ENCODE peak calls at places on chromosomes 7 and 10, in five cellular contexts. U is AG04450, Y is HepG2, V is A549, X is Panc1. W is an unnamed sample.

GRCh38 chr10:22343761-22344160 is 1.5 kb upstream of the SPAG6 start:
- DNase-seq in Y (no peak), V (no peak), U (no peak), X (no peak), W (no peak)

GRCh38 chr10:77564781-77565589 is 72.6 kb downstream of the KCNMA1 start:
- DNase-seq in U (no peak), Y (no peak), X (no peak), V (peak; percentile 87), W (peak; percentile 19)

GRCh38 chr7:81956520-81956919 is 186.7 kb upstream of the HGF start:
- DNase-seq in X (peak; percentile 18), Y (peak; percentile 39), V (peak; percentile 59), U (peak; percentile 32), W (peak; percentile 23)

GRCh38 chr10:123747426-123747825 is 81.3 kb downstream of the GPR26 start:
- DNase-seq in X (no peak), U (no peak), Y (no peak), V (no peak), W (no peak)

GRCh38 chr7:2680792-2681490 is 7.1 kb upstream of the AMZ1 start:
- DNase-seq in V (peak; percentile 77), X (peak; percentile 27), U (no peak), Y (peak; percentile 55), W (peak; percentile 59)

GRCh38 chr7:51019231-51019844 is 236.6 kb upstream of the GRB10 start:
- DNase-seq in V (no peak), U (no peak), X (no peak), Y (no peak), W (peak; percentile 66)

GRCh38 chr7:32587431-32587948 is 92.2 kb downstream of the AVL9 start:
- DNase-seq in U (peak; percentile 60), V (peak; percentile 91), X (peak; percentile 64), Y (peak; percentile 76), W (peak; percentile 22)

GRCh38 chr10:81081887-81082620 is 544.4 kb downstream of the SH2D4B start:
- DNase-seq in U (no peak), X (peak; percentile 10), V (peak; percentile 10), Y (no peak), W (peak; percentile 2)

GRCh38 chr10:1020966-1021365 is 4.7 kb downstream of the IDI2 start:
- DNase-seq in V (no peak), Y (no peak), X (no peak), U (no peak), W (no peak)

GRCh38 chr10:72889391-72889831 is 4.1 kb upstream of the OIT3 start:
- DNase-seq in U (peak; percentile 6), Y (no peak), X (no peak), V (peak; percentile 6), W (peak; percentile 100)

GRCh38 chr10:61957806-61958205 is 56.3 kb downstream of the ARID5B start:
- DNase-seq in Y (no peak), U (no peak), V (no peak), X (no peak), W (no peak)
- H3K4me3 ChIP-seq in Y (no peak overlapping the region), U (no peak overlapping the region), V (no peak overlapping the region), X (no peak overlapping the region), W (no peak overlapping the region)

GRCh38 chr10:88918506-88918905 is 34.1 kb downstream of the ACTA2 start:
- DNase-seq in U (no peak), X (no peak), Y (no peak), V (no peak), W (no peak)
- TF ChIP-seq CTCF in U (no peak), X (no peak), Y (no peak), V (no peak), W (no peak)

GRCh38 chr7:150994141-150994837 is 3.5 kb downstream of the NOS3 start:
- DNase-seq in V (no peak), X (no peak), U (no peak), Y (no peak), W (no peak)
- H3K4me3 ChIP-seq in V (no peak overlapping the region), X (no peak overlapping the region), U (no peak overlapping the region), Y (peak overlapping the region; percentile 43), W (no peak overlapping the region)

DNA sequence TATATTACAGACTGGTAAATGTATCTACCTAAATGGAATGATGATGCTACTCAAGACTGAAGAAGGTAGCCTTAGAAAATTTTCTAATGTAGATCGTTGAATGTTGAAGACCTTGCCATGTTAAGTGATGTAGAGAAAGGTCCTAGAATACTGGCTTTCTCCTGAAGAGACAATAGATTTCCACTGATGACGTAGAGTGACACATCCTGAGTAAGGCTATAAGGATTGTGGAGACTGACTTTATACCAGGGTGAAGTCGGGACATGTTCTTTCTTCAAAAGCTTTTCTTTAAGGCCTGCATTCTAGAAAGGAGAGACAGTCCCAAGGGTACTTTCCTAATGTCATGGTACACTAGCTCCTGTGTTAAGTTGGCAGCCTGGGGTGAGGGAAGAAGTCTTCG is 58.6 kb downstream of the PCDH15 start:
- DNase-seq in Y (no peak), X (no peak), U (no peak), V (no peak), W (peak; percentile 31)
- TF ChIP-seq CTCF in Y (no peak), X (no peak), U (no peak), V (no peak), W (no peak)

DNA sequence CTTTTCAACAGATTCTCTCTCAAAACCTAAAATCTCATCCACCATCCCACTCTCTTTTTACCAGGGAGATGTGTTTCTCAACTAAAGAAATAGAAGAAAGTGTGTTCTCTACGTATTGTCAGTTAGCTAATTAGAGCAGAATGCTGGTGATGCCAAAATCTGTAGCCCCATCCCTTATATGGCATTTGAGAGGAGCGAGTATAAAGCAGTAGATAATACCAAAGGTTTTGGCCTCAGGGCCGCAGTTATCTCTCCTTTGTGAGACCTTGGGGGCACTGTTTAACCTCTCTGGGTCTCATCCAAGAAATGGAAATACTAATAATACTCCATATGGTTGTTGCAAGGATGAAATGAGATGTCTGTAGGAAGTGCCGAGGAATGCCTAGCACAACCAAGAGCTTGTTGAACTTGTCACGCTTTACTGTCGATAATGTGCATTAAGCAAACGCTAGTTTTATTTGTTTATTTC is 456 bp upstream of the DLD start:
- DNase-seq in Y (no peak), V (no peak), X (no peak), U (no peak), W (peak; percentile 8)
- H3K4me3 ChIP-seq in Y (peak overlapping the region; percentile 86), V (peak overlapping the region; percentile 54), X (peak overlapping the region; percentile 95), U (peak overlapping the region; percentile 90), W (peak overlapping the region; percentile 63)

GRCh38 chr7:141651417-141651816 is 50.5 kb downstream of the DENND11 start:
- DNase-seq in V (no peak), Y (no peak), X (no peak), U (no peak), W (no peak)

GRCh38 chr7:141649865-141650499 is 52.0 kb downstream of the DENND11 start:
- DNase-seq in U (peak; percentile 66), X (peak; percentile 42), V (peak; percentile 80), Y (peak; percentile 41), W (peak; percentile 79)

GRCh38 chr7:141652691-141653090 is 49.3 kb downstream of the DENND11 start:
- DNase-seq in X (no peak), Y (no peak), V (no peak), U (no peak), W (no peak)

GRCh38 chr7:141659501-141659900 is 42.5 kb downstream of the DENND11 start:
- DNase-seq in V (no peak), Y (no peak), U (no peak), X (no peak), W (no peak)

DNA sequence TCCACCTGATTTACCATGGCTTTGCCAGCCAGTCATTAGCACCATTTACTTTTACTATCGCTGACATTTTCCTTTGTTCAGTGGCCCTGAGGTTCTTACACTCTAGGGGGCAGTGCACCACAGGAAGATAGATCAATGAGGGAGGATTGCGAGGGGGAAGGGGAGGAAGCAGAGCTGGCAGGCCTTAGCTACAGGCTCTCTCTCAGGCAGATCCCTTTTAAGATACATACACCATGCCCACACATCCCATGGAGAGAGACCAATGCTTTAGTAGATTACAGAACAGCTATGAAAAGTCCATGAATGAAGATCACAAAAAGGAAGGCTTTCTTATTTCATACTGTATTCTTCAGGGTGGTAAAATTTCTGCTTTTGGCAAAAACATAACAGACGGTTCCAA is 47.4 kb downstream of the DENND11 start:
- DNase-seq in V (peak; percentile 76), X (peak; percentile 59), U (peak; percentile 33), Y (peak; percentile 70), W (peak; percentile 84)
- TF ChIP-seq CTCF in V (peak; percentile 75), X (peak; percentile 78), U (peak; percentile 84), Y (peak; percentile 89), W (peak; percentile 85)

DNA sequence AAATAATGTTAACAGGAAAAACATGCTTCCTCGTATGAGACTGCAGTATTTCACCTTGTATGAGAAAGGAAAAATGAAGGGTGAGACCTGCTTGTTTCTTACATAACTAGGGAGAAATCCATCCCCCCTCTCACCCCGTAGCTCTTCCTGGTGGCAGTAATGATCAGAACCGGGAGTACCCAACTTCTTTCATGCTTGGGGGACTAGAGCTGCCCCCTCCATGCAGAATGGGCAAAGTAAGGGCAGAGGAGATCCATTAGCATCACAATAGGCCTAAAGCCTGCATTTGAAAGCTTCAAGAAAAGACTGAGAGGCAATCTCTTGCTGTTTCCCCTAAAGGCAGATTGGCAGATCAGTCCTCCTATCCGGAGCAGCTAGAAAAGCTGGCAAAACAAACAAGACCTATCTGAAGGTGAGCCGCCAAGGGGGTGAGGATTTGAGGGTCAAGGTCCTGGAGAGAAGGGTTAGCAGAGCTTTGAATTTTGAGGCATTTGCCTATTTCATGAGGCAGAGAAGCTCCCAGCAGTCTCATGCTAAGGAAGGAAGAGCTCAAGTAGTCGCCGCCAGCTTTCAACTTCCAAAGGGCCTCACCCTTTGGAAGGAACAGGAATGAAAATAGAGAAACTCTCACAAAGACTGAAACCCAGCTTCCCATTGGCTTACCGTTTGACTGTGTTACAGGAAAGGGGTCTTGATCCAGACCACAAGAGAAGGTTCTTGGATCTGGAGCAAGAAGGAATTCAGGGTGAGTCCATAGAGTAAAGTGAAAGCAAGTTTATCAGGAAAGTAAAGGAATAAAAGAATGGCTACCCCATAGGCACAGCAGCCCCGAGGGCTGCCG is 36.2 kb downstream of the BAG3 start:
- DNase-seq in V (no peak), X (no peak), Y (peak; percentile 65), U (no peak), W (peak; percentile 22)
- H3K4me3 ChIP-seq in V (no peak overlapping the region), X (peak overlapping the region; percentile 63), Y (peak overlapping the region; percentile 72), U (peak overlapping the region; percentile 54), W (no peak overlapping the region)

GRCh38 chr10:125337510-125337909 is 177.1 kb upstream of the CTBP2 start:
- DNase-seq in V (no peak), Y (no peak), U (no peak), X (no peak), W (no peak)
- TF ChIP-seq CTCF in V (no peak), Y (no peak), U (peak; percentile 11), X (no peak), W (no peak)

GRCh38 chr7:56053993-56054392 is 2.4 kb downstream of the CCT6A start:
- DNase-seq in X (no peak), V (no peak), U (no peak), Y (no peak), W (no peak)
- H3K4me3 ChIP-seq in X (no peak overlapping the region), V (no peak overlapping the region), U (no peak overlapping the region), Y (no peak overlapping the region), W (no peak overlapping the region)

GRCh38 chr10:122524811-122525210 is 35.7 kb upstream of the DMBT1 start:
- DNase-seq in X (no peak), Y (no peak), V (no peak), U (no peak), W (no peak)
- TF ChIP-seq CTCF in X (no peak), Y (no peak), V (no peak), U (no peak), W (no peak)